ENCODE peak calls at places on chromosomes 11 and 22, in four cellular contexts. G, I, X and U are unnamed samples.

GRCh38 chr22:19874307-19875060 is 19.8 kb upstream of the GNB1L start:
- DNase-seq in G (no peak), I (peak), X (no peak), U (no peak)

GRCh38 chr22:27420817-27421361 is 380.7 kb downstream of the MN1 start:
- DNase-seq in G (no peak), I (no peak), X (no peak), U (no peak)

GRCh38 chr11:37450613-37451012 is 852.6 kb upstream of the RAG2 start:
- DNase-seq in G (no peak), I (no peak), X (no peak), U (no peak)

GRCh38 chr11:129987950-129988349 is 14.7 kb downstream of the PRDM10 start:
- DNase-seq in G (no peak), I (no peak), X (no peak), U (no peak)

GRCh38 chr22:30220338-30221009 is 26.1 kb downstream of the LIF start:
- DNase-seq in G (no peak), I (no peak), X (no peak), U (no peak)

GRCh38 chr11:69337211-69337721 is 43.3 kb downstream of the MYEOV start:
- DNase-seq in G (no peak), I (no peak), X (no peak), U (no peak)

GRCh38 chr11:69419662-69420061 is 61.8 kb upstream of the LINC01488 start:
- DNase-seq in G (no peak), I (no peak), X (no peak), U (no peak)

GRCh38 chr22:37133304-37134018 is 16.3 kb downstream of the IL2RB start:
- DNase-seq in G (peak), I (no peak), X (peak), U (no peak)

GRCh38 chr22:22720201-22720723 is 75.8 kb downstream of the GGTLC2 start:
- DNase-seq in G (peak), I (peak), X (peak), U (no peak)

GRCh38 chr11:95994340-95994728 is 70.4 kb upstream of the MTMR2 start:
- DNase-seq in G (no peak), I (no peak), X (no peak), U (no peak)

GRCh38 chr11:67463186-67463585 is 5.9 kb downstream of the TMEM134 start:
- DNase-seq in G (no peak), I (no peak), X (peak), U (no peak)

GRCh38 chr11:70142171-70142875 is 60.8 kb upstream of the FADD start:
- DNase-seq in G (no peak), I (no peak), X (no peak), U (peak)

GRCh38 chr11:45156731-45157130 is 10.3 kb downstream of the PRDM11 start:
- DNase-seq in G (no peak), I (no peak), X (no peak), U (no peak)

GRCh38 chr11:19714387-19715363 is 2.0 kb downstream of the NAV2 start:
- DNase-seq in G (no peak), I (peak), X (no peak), U (peak)

GRCh38 chr22:30357650-30358215 is 926 bp downstream of the CCDC157 start:
- DNase-seq in G (no peak), I (no peak), X (no peak), U (no peak)

GRCh38 chr11:57615308-57615707 is 17.8 kb downstream of the SERPING1 start:
- DNase-seq in G (no peak), I (no peak), X (no peak), U (no peak)

GRCh38 chr11:132258865-132259264 is 888.5 kb downstream of the NTM start:
- DNase-seq in G (no peak), I (no peak), X (no peak), U (no peak)

GRCh38 chr11:129292092-129292491 is 83.6 kb upstream of the BARX2 start:
- DNase-seq in G (no peak), I (no peak), X (no peak), U (no peak)

GRCh38 chr11:1238767-1239595 is 16.1 kb downstream of the MUC5B start:
- DNase-seq in G (peak), I (peak), X (peak), U (no peak)

GRCh38 chr11:122248130-122248529 is 132.1 kb upstream of the BLID start:
- DNase-seq in G (no peak), I (no peak), X (no peak), U (no peak)

GRCh38 chr11:73671701-73672100 is 25.3 kb downstream of the PLEKHB1 start:
- DNase-seq in G (no peak), I (no peak), X (no peak), U (no peak)

GRCh38 chr11:121535122-121535796 is 82.5 kb upstream of the SORL1-AS1 start:
- DNase-seq in G (no peak), I (no peak), X (no peak), U (no peak)

GRCh38 chr11:69308936-69309799 is 15.2 kb downstream of the MYEOV start:
- DNase-seq in G (no peak), I (no peak), X (no peak), U (no peak)

GRCh38 chr22:44915441-44915840 is 94.4 kb downstream of the PHF21B start:
- DNase-seq in G (no peak), I (no peak), X (no peak), U (no peak)

GRCh38 chr11:38835986-38836385 is 2237.9 kb upstream of the RAG2 start:
- DNase-seq in G (no peak), I (no peak), X (no peak), U (no peak)

GRCh38 chr22:43802897-43803495 is 9.1 kb downstream of the EFCAB6 start:
- DNase-seq in G (no peak), I (no peak), X (no peak), U (no peak)
- TF ChIP-seq HMGXB4 in G (no peak), I (no peak), X (no peak), U (no peak)

DNA sequence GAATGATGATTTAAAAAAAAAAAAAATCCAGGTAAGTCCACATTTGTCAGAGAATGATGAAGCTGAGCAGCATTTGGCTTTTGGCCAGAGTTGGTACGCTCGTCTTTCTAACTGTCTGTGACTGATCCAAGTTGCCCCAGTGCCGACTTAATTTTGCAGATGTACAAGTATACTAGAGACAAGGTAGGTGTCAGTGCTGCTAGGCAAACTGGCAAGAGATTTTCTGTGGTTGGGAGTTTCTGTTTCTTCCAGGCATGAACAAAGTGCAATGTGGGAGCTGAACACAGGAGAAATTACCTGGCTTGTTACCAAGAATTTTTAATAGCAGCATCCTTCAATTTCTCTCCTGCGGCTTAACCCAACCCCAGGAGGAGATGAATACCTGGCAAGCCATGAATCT is 307.7 kb downstream of the BUD13 start:
- DNase-seq in G (no peak), I (no peak), X (no peak), U (no peak)
- TF ChIP-seq HMGXB4 in G (no peak), I (no peak), X (no peak), U (no peak)

DNA sequence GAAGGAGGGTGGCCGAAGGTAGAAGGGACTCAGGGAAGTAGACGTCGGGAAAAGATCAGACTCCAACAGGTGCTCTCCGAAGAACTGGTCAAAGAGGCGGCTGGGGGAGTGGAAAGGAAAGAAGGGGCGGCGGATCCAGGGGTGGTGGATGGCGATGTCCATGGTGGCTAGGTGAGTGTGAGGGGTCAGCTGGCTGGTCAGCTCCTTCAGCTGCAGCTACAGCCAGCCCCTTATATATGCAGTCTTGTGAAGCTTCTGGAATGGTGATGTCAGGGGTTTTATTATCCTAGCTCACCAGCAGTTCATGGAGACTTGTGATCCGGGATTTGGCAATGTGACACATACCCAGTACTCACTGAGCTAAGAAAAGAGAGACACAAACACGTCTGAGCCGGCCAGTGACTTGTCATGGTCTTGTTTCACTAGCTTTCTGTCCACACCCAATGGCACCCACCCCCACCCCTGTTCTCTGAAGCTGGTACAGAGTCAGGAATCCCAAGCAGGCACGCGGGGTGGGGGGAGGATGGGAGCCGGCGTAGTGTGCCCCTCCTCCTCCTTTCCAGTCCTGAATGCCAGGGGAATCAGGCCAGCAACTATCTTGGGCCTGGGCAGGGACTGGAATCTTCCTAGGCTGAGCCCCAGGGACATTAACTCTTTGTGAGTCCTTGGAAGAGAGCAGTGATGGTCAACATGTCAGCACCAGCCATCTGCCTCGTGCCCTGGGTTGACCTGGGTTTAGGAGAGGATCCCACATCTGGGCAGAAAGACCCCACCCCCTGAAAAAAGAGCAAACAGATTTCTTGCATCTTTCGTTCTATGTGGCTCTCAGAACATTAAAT is at the start of gene CRYAB:
- DNase-seq in G (peak), I (no peak), X (peak), U (peak)
- TF ChIP-seq HMGXB4 in G (no peak), I (no peak), X (no peak), U (no peak)

DNA sequence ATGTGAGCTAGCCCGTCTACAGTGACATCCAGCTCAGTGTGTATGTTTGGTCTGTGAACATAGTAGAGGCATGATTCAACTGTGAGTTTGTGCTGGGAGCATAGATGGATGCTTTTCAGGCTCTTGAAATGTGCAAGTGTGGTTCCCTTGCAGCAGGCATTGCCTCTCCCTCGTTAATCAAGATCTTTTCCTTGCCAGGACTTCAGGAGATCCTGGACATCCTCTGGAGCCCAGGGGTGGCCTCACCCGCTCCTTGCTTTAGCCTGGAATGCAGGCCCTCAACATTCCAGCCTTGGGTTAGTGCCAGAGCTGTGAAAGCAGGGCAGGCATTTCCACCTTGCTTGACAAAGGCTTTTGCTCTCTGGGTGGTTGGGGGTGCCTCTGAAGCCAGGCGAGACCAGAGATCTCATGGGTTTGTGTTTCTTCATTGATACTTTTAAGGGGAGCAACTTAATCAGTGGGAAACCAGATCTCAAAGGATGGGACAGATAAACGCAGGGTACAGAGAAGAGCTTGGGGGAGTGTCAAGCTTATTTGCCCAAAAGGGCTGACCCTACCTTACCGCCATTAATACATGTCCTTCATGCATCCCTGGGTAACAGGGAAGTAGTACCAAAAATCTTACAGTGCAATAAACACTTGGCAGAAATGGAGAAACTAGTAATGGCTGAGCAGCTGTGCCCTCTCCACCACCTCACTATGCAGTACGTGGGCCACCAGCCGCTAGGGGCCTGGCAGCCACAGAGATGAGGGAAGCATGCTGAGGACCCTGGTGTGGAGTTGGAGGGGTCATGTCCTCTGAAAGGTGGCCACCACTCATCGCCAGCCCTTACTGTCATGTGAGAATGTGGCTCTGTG is 72.1 kb downstream of the PTPRJ start:
- DNase-seq in G (no peak), I (peak), X (no peak), U (peak)
- TF ChIP-seq HMGXB4 in G (no peak), I (no peak), X (no peak), U (no peak)

GRCh38 chr11:125498521-125498920 is 2.5 kb upstream of the FEZ1 start:
- DNase-seq in G (no peak), I (no peak), X (no peak), U (no peak)

GRCh38 chr11:125496465-125496817 is 376 bp upstream of the FEZ1 start:
- DNase-seq in G (no peak), I (no peak), X (no peak), U (no peak)

GRCh38 chr11:125494033-125494364 is 2.1 kb downstream of the FEZ1 start:
- DNase-seq in G (no peak), I (no peak), X (no peak), U (no peak)

GRCh38 chr11:125494601-125494986 is 1.5 kb downstream of the FEZ1 start:
- DNase-seq in G (no peak), I (no peak), X (no peak), U (no peak)

DNA sequence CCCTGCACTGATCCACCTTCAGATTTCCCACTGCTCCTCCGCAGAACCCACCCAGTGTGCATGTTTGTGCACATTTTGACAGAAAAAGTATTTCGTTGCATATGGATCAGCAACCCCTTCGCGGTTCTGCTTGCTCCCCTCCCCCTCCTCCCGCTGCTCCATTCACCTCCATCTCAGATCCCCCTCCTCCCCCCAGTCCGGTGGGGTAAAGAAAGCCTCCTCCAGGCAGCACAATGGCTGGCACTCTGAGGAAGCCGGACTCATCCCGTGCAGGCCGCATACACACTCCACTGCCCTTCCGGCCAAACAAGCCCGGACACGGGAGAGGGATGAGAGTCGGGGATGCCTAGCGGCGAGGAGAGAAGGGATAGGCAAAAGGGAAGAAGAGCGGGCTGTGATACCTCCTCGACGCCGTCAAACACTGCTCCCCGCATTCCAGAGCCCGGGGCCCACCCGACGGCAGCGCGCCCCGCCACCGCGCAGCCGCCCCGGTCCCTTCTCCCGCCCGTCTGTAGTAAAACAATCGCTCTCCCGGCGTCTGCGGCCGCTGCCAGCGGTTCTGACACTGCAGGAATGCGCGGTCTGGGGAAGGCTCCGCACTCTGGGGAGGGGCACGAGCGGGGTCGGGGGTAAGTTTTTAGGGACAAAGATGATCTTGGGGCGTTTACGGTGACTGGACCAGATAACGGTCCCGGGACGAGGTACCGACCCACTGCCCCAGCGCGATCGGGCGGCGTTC is 909 bp downstream of the FEZ1 start:
- DNase-seq in G (no peak), I (peak), X (peak), U (no peak)
- TF ChIP-seq HMGXB4 in G (no peak), I (peak), X (no peak), U (no peak)